ENCODE peak calls at places on chromosomes 5 and 9, in six cellular contexts. R is HT1080; W is naive B cell; C is endothelial cell; B is stimulated activated CD4-positive, alpha-beta T cell treated with anti-CD3 and anti-CD28 coated beads, Interleukin-15, amount 100 ng/mL, for 24 hours; V is activated naive CD8-positive, alpha-beta T cell treated with anti-CD3 and anti-CD28 coated beads for 36 hours. F is an unnamed sample.

GRCh38 chr5:79075646-79076426 is 6.3 kb downstream of the BHMT2 start:
- DNase-seq in R (no peak), V (no peak), B (no peak), C (no peak), W (no peak), F (no peak)

GRCh38 chr5:38433160-38433861 is 123.1 kb downstream of the LIFR start:
- DNase-seq in B (no peak), R (peak), W (no peak), V (no peak), C (no peak), F (no peak)

GRCh38 chr9:3687136-3687535 is 161.3 kb upstream of the RFX3 start:
- DNase-seq in V (no peak), W (no peak), C (no peak), R (no peak), B (no peak), F (no peak)

GRCh38 chr5:17305964-17306725 is 88.7 kb downstream of the BASP1 start:
- DNase-seq in B (no peak), W (no peak), C (no peak), V (no peak), R (no peak), F (no peak)

GRCh38 chr5:136020383-136021015 is 8.3 kb upstream of the TGFBI start:
- DNase-seq in V (no peak), W (no peak), C (no peak), R (peak), B (peak), F (no peak)

GRCh38 chr5:137600721-137601360 is 101.7 kb upstream of the SPOCK1 start:
- DNase-seq in B (no peak), W (no peak), C (no peak), V (no peak), R (no peak), F (no peak)

GRCh38 chr5:661891-662750 is 31.0 kb downstream of the TPPP start:
- DNase-seq in B (no peak), W (no peak), V (no peak), R (no peak), C (no peak), F (peak)

GRCh38 chr5:121797677-121798518 is 53.8 kb upstream of the FTMT start:
- DNase-seq in V (no peak), R (peak), B (no peak), C (no peak), W (no peak), F (no peak)

GRCh38 chr9:12798066-12798770 is 23.4 kb downstream of the LURAP1L start:
- DNase-seq in W (no peak), V (no peak), R (peak), C (no peak), B (no peak), F (peak)

GRCh38 chr9:117412841-117413240 is 2.0 kb downstream of the ASTN2 start:
- DNase-seq in W (no peak), C (peak), V (no peak), R (no peak), B (no peak), F (peak)